ENCODE peak calls at places on chromosomes 13 and 19, in nine cellular contexts. H, T, M, K, U, G, A, D and Q are unnamed samples.

GRCh38 chr19:47433121-47433520 is 13.8 kb upstream of the MEIS3 start:
- DNase-seq in D (no peak), H (no peak), M (no peak), U (peak), G (no peak), T (no peak), K (no peak), A (no peak), Q (no peak)

GRCh38 chr19:10720607-10721125 is 2.8 kb downstream of the DNM2 start:
- DNase-seq in K (no peak), M (no peak), T (no peak), A (no peak), U (no peak), D (no peak), G (no peak), H (no peak), Q (no peak)

GRCh38 chr13:73341748-73342147 is 282.9 kb downstream of the KLF5 start:
- DNase-seq in M (peak), H (no peak), D (no peak), T (peak), A (peak), G (no peak), K (no peak), U (peak), Q (no peak)

GRCh38 chr13:67990868-67991267 is 760.7 kb upstream of the PCDH9 start:
- DNase-seq in U (no peak), K (no peak), D (no peak), H (no peak), T (no peak), G (no peak), M (no peak), A (no peak), Q (no peak)

GRCh38 chr19:12681074-12681987 is at the start of gene DHPS:
- DNase-seq in K (peak), A (peak), M (peak), T (peak), G (peak), U (peak), H (peak), D (peak), Q (peak)

GRCh38 chr13:113979791-113980471 is 6.1 kb upstream of the C13orf46 start:
- DNase-seq in G (peak), H (no peak), M (no peak), D (no peak), U (no peak), A (no peak), K (peak), T (no peak), Q (no peak)

GRCh38 chr13:113170503-113170902 is 12.1 kb downstream of the PROZ start:
- DNase-seq in G (no peak), M (no peak), T (no peak), K (no peak), H (no peak), A (no peak), U (no peak), D (no peak), Q (no peak)

GRCh38 chr13:42272776-42273175 is 824 bp downstream of the AKAP11 start:
- DNase-seq in K (no peak), A (no peak), G (no peak), H (no peak), U (peak), T (no peak), M (no peak), D (no peak), Q (no peak)

GRCh38 chr13:86870388-86870966 is 800.7 kb upstream of the SLITRK5 start:
- DNase-seq in A (no peak), K (no peak), G (no peak), H (no peak), D (peak), T (peak), U (peak), M (no peak), Q (no peak)

GRCh38 chr13:113883921-113884804 is 20.3 kb upstream of the GAS6 start:
- DNase-seq in H (no peak), D (no peak), K (no peak), U (no peak), G (no peak), T (no peak), A (no peak), M (no peak), Q (no peak)

GRCh38 chr19:39154626-39155100 is 29.1 kb downstream of the PAK4 start:
- DNase-seq in A (no peak), D (peak), T (peak), G (peak), H (no peak), M (no peak), K (peak), U (no peak), Q (no peak)